ENCODE peak calls at places on chromosomes 7 and 10, in five cellular contexts. X is IMR-90; A is fibroblast of lung; K is CD4-positive, alpha-beta T cell; F is GM20000. G is an unnamed sample.

GRCh38 chr7:139626817-139627216 is 103.3 kb downstream of the CLEC2L start:
- DNase-seq in X (no peak), A (no peak), K (peak; percentile 29), F (no peak), G (no peak)

GRCh38 chr7:30148951-30149459 is 14.2 kb downstream of the MTURN start:
- DNase-seq in X (no peak), A (no peak), K (no peak), F (no peak), G (peak; percentile 27)

GRCh38 chr7:66748791-66749190 is 8.3 kb downstream of the RABGEF1 start:
- DNase-seq in X (no peak), A (no peak), K (no peak), F (no peak), G (no peak)

GRCh38 chr7:158646766-158647474 is 57.7 kb downstream of the NCAPG2 start:
- DNase-seq in X (no peak), A (no peak), K (no peak), F (no peak), G (no peak)

GRCh38 chr10:131249238-131249956 is 62.1 kb downstream of the TCERG1L start:
- DNase-seq in X (no peak), A (no peak), K (no peak), F (no peak), G (no peak)

GRCh38 chr7:22864855-22865606 is 42.4 kb upstream of the TOMM7 start:
- DNase-seq in X (no peak), A (no peak), K (no peak), F (no peak), G (no peak)

GRCh38 chr7:147510913-147511312 is 1079.7 kb upstream of the C7orf33 start:
- DNase-seq in X (peak; percentile 79), A (peak; percentile 36), K (no peak), F (no peak), G (no peak)

GRCh38 chr10:5573968-5574641 is 49.3 kb downstream of the CALML3 start:
- DNase-seq in X (peak; percentile 59), A (peak; percentile 22), K (no peak), F (no peak), G (no peak)

GRCh38 chr10:52261362-52261761 is 52.7 kb upstream of the DKK1 start:
- DNase-seq in X (no peak), A (no peak), K (no peak), F (no peak), G (no peak)

GRCh38 chr7:76225379-76225778 is 23.7 kb downstream of the SRRM3 start:
- DNase-seq in X (peak; percentile 23), A (peak; percentile 21), K (peak; percentile 6), F (peak; percentile 60), G (no peak)

GRCh38 chr10:120041807-120042545 is 149.4 kb downstream of the SEC23IP start:
- DNase-seq in X (no peak), A (no peak), K (no peak), F (no peak), G (no peak)

GRCh38 chr7:70678621-70679251 is 453.2 kb upstream of the GALNT17 start:
- DNase-seq in X (peak; percentile 57), A (peak; percentile 38), K (no peak), F (no peak), G (no peak)

GRCh38 chr7:36092221-36092771 is 60.8 kb upstream of the EEPD1 start:
- DNase-seq in X (no peak), A (no peak), K (no peak), F (no peak), G (no peak)

GRCh38 chr10:43689618-43689954 is 40.9 kb upstream of the ZNF32 start:
- DNase-seq in X (no peak), A (peak; percentile 49), K (peak; percentile 25), F (peak; percentile 81), G (no peak)

GRCh38 chr7:4797858-4798705 is 22.7 kb downstream of the AP5Z1 start:
- DNase-seq in X (peak; percentile 18), A (peak; percentile 29), K (peak; percentile 51), F (peak; percentile 90), G (peak; percentile 69)

GRCh38 chr10:29862926-29863614 is 196.3 kb downstream of the JCAD start:
- DNase-seq in X (peak; percentile 80), A (peak; percentile 55), K (no peak), F (no peak), G (no peak)

GRCh38 chr7:47303014-47303694 is 278.8 kb downstream of the TNS3 start:
- DNase-seq in X (no peak), A (no peak), K (no peak), F (no peak), G (no peak)

GRCh38 chr10:10833955-10834354 is 183.7 kb upstream of the CELF2 start:
- DNase-seq in X (no peak), A (no peak), K (no peak), F (no peak), G (no peak)

GRCh38 chr10:74753295-74754211 is 72.8 kb upstream of the KAT6B start:
- DNase-seq in X (peak; percentile 20), A (no peak), K (no peak), F (no peak), G (no peak)

GRCh38 chr10:7121154-7121797 is 289.6 kb downstream of the SFMBT2 start:
- DNase-seq in X (peak; percentile 10), A (peak; percentile 51), K (peak; percentile 48), F (peak; percentile 80), G (peak; percentile 43)

GRCh38 chr7:50657341-50657873 is 92.2 kb upstream of the DDC start:
- DNase-seq in X (peak; percentile 12), A (peak; percentile 83), K (no peak), F (no peak), G (no peak)

GRCh38 chr7:245574-246295 is 44.2 kb upstream of the FOXL3 start:
- DNase-seq in X (no peak), A (no peak), K (no peak), F (no peak), G (no peak)

GRCh38 chr7:696426-697258 is 29.9 kb upstream of the DNAAF5 start:
- DNase-seq in X (no peak), A (no peak), K (no peak), F (no peak), G (no peak)

GRCh38 chr10:125332548-125333208 is 172.3 kb upstream of the CTBP2 start:
- DNase-seq in X (no peak), A (no peak), K (no peak), F (no peak), G (no peak)

GRCh38 chr7:138848056-138848975 is 50.3 kb upstream of the ATP6V0A4 start:
- DNase-seq in X (peak; percentile 57), A (peak; percentile 54), K (no peak), F (no peak), G (no peak)

GRCh38 chr7:36784991-36785940 is 61.0 kb upstream of the AOAH start:
- DNase-seq in X (no peak), A (no peak), K (peak; percentile 57), F (peak; percentile 45), G (peak; percentile 32)

DNA sequence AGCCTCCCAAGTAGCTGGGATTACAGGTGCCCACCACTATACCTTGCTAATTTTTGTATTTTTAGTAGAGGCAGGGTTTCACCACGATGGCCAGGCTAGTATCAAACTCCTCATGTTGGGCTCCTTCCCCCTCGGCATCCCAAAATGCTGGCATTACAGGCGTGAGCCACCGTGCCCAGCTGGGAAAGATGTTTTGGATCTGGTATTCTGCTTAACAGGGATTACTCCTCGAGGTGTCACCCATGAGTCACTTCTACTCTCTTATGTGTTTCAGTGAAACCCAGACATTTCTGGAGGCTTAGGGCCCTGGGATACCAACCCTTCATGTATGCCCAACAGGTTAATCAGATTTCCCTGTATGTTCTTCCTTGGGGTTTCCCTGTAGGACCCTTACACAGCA is 11.8 kb upstream of the OPN4 start:
- DNase-seq in X (peak; percentile 64), A (no peak), K (no peak), F (no peak), G (no peak)
- TF ChIP-seq CTCF in X (peak; percentile 32), A (no peak), K (no peak), F (no peak), G (no peak)

GRCh38 chr10:69007260-69007659 is 18.7 kb downstream of the KIFBP start:
- DNase-seq in X (no peak), A (no peak), K (no peak), F (no peak), G (no peak)
- TF ChIP-seq CTCF in X (no peak), A (no peak), K (no peak), F (no peak), G (no peak)

GRCh38 chr10:108254089-108254488 is 1089.6 kb upstream of the SORCS1 start:
- DNase-seq in X (no peak), A (no peak), K (no peak), F (no peak), G (no peak)

GRCh38 chr10:108250954-108251620 is 1086.6 kb upstream of the SORCS1 start:
- DNase-seq in X (no peak), A (no peak), K (no peak), F (no peak), G (no peak)

GRCh38 chr10:108244443-108245228 is 1080.1 kb upstream of the SORCS1 start:
- DNase-seq in X (no peak), A (no peak), K (no peak), F (no peak), G (no peak)

GRCh38 chr10:108249940-108250339 is 1085.4 kb upstream of the SORCS1 start:
- DNase-seq in X (no peak), A (no peak), K (no peak), F (no peak), G (no peak)
- TF ChIP-seq CTCF in X (no peak), A (no peak), K (no peak), F (no peak), G (no peak)

GRCh38 chr10:60535427-60535826 is 145.8 kb upstream of the ANK3 start:
- DNase-seq in X (no peak), A (no peak), K (no peak), F (no peak), G (no peak)
- TF ChIP-seq CTCF in X (no peak), A (no peak), K (no peak), F (no peak), G (no peak)

GRCh38 chr10:16519908-16520861 is 1.5 kb downstream of the C1QL3 start:
- DNase-seq in X (no peak), A (no peak), K (peak; percentile 5), F (peak; percentile 64), G (no peak)

GRCh38 chr10:16519250-16519907 is 2.3 kb downstream of the C1QL3 start:
- DNase-seq in X (no peak), A (peak; percentile 4), K (no peak), F (no peak), G (no peak)

GRCh38 chr10:16521311-16522016 is at the start of gene C1QL3:
- DNase-seq in X (peak; percentile 21), A (peak; percentile 42), K (no peak), F (peak; percentile 68), G (no peak)

GRCh38 chr10:16518822-16519221 is 2.9 kb downstream of the C1QL3 start:
- DNase-seq in X (no peak), A (peak; percentile 13), K (no peak), F (no peak), G (no peak)

GRCh38 chr10:16520900-16521299 is 779 bp downstream of the C1QL3 start:
- DNase-seq in X (peak; percentile 12), A (peak; percentile 14), K (peak; percentile 10), F (peak; percentile 80), G (peak; percentile 17)
- TF ChIP-seq CTCF in X (peak; percentile 11), A (peak; percentile 37), K (no peak), F (peak; percentile 35), G (no peak)